ENCODE peak calls at places on chromosome 4, in nine cellular contexts. N is pancreas; D is osteoblast; A is endodermal cell; M is astrocyte; L is lower lobe of right lung; Z is PC-9; B is NCI-H2171; K is activated CD4-positive, CD25-positive, alpha-beta regulatory T cell. S is an unnamed sample.

GRCh38 chr4:6027392-6027791 is 9.2 kb upstream of the C4orf50 start:
- DNase-seq in N (no peak), D (no peak), A (no peak), M (no peak), L (no peak), Z (no peak), B (no peak), K (no peak), S (no peak)

GRCh38 chr4:15344041-15344440 is 83.8 kb upstream of the C1QTNF7 start:
- DNase-seq in N (no peak), D (no peak), A (no peak), M (peak; percentile 71), L (no peak), Z (no peak), B (no peak), K (no peak), S (no peak)

GRCh38 chr4:3304831-3305609 is 12.2 kb downstream of the RGS12 start:
- DNase-seq in N (no peak), D (peak; percentile 92), A (peak; percentile 34), M (peak; percentile 49), L (peak; percentile 37), Z (no peak), B (no peak), K (no peak), S (no peak)

GRCh38 chr4:38308728-38309315 is 348.6 kb downstream of the PTTG2 start:
- DNase-seq in N (no peak), D (peak; percentile 53), A (no peak), M (peak; percentile 72), L (no peak), Z (peak; percentile 77), B (no peak), K (no peak), S (peak; percentile 70)

GRCh38 chr4:2930821-2931764 is 32.1 kb downstream of the NOP14 start:
- DNase-seq in N (peak; percentile 89), D (peak; percentile 87), A (peak; percentile 69), M (no peak), L (peak; percentile 88), Z (no peak), B (no peak), K (no peak), S (no peak)

GRCh38 chr4:12500409-12500808 is 983.7 kb downstream of the RAB28 start:
- DNase-seq in N (no peak), D (no peak), A (no peak), M (no peak), L (no peak), Z (no peak), B (no peak), K (no peak), S (no peak)

GRCh38 chr4:7487464-7487863 is 52.7 kb upstream of the PSAPL1 start:
- DNase-seq in N (no peak), D (no peak), A (no peak), M (no peak), L (no peak), Z (no peak), B (no peak), K (no peak), S (no peak)

GRCh38 chr4:85760521-85760920 is 285.6 kb downstream of the ARHGAP24 start:
- DNase-seq in N (no peak), D (no peak), A (no peak), M (no peak), L (no peak), Z (no peak), B (no peak), K (no peak), S (no peak)

GRCh38 chr4:3479358-3480101 is 16.4 kb downstream of the DOK7 start:
- DNase-seq in N (peak; percentile 36), D (no peak), A (no peak), M (no peak), L (no peak), Z (no peak), B (no peak), K (no peak), S (no peak)

GRCh38 chr4:83866821-83867220 is 330.9 kb downstream of the GPAT3 start:
- DNase-seq in N (no peak), D (no peak), A (no peak), M (peak; percentile 54), L (no peak), Z (no peak), B (no peak), K (no peak), S (no peak)

GRCh38 chr4:107392951-107393350 is 327.1 kb downstream of the PAPSS1 start:
- DNase-seq in N (no peak), D (no peak), A (no peak), M (no peak), L (no peak), Z (no peak), B (no peak), K (no peak), S (no peak)

GRCh38 chr4:138401330-138401729 is 159.2 kb upstream of the SLC7A11 start:
- DNase-seq in N (peak; percentile 70), D (peak; percentile 31), A (no peak), M (no peak), L (no peak), Z (no peak), B (no peak), K (no peak), S (no peak)

GRCh38 chr4:139523076-139523475 is 32.9 kb downstream of the SETD7 start:
- DNase-seq in N (no peak), D (no peak), A (no peak), M (peak; percentile 10), L (no peak), Z (no peak), B (no peak), K (no peak), S (no peak)

GRCh38 chr4:139851133-139851532 is 185.5 kb downstream of the MGST2 start:
- DNase-seq in N (no peak), D (no peak), A (no peak), M (no peak), L (no peak), Z (no peak), B (no peak), K (no peak), S (no peak)

GRCh38 chr4:51885371-51885770 is 42.4 kb downstream of the DCUN1D4 start:
- DNase-seq in N (no peak), D (peak; percentile 46), A (peak; percentile 73), M (peak; percentile 20), L (no peak), Z (no peak), B (no peak), K (no peak), S (peak; percentile 16)

GRCh38 chr4:43457866-43458265 is 565.4 kb downstream of the GRXCR1 start:
- DNase-seq in N (no peak), D (no peak), A (no peak), M (peak; percentile 65), L (no peak), Z (no peak), B (no peak), K (no peak), S (no peak)

GRCh38 chr4:107115185-107115847 is 79.2 kb upstream of the DKK2 start:
- DNase-seq in N (no peak), D (no peak), A (no peak), M (peak; percentile 61), L (no peak), Z (no peak), B (no peak), K (no peak), S (no peak)

GRCh38 chr4:69713593-69713992 is 46.8 kb downstream of the SULT1B1 start:
- DNase-seq in N (no peak), D (no peak), A (no peak), M (no peak), L (no peak), Z (no peak), B (no peak), K (no peak), S (no peak)

GRCh38 chr4:95360911-95361695 is 187.7 kb downstream of the UNC5C start:
- DNase-seq in N (no peak), D (no peak), A (no peak), M (no peak), L (no peak), Z (no peak), B (no peak), K (no peak), S (no peak)

GRCh38 chr4:150852237-150852636 is 162.8 kb downstream of the LRBA start:
- DNase-seq in N (no peak), D (no peak), A (no peak), M (no peak), L (no peak), Z (no peak), B (no peak), K (no peak), S (no peak)

GRCh38 chr4:1569461-1570151 is 114.5 kb downstream of the FAM53A start:
- DNase-seq in N (peak; percentile 12), D (peak; percentile 82), A (peak; percentile 55), M (no peak), L (no peak), Z (no peak), B (no peak), K (no peak), S (no peak)

GRCh38 chr4:186688150-186688943 is 35.3 kb downstream of the FAT1 start:
- DNase-seq in N (no peak), D (no peak), A (peak; percentile 84), M (no peak), L (no peak), Z (no peak), B (no peak), K (no peak), S (no peak)

GRCh38 chr4:126727461-126727860 is 905.3 kb upstream of the INTU start:
- DNase-seq in N (no peak), D (peak; percentile 82), A (no peak), M (peak; percentile 60), L (no peak), Z (no peak), B (no peak), K (no peak), S (peak; percentile 33)

GRCh38 chr4:104494822-104495559 is at the start of gene CXXC4:
- DNase-seq in N (peak; percentile 74), D (peak; percentile 72), A (peak; percentile 92), M (peak; percentile 74), L (peak; percentile 69), Z (no peak), B (peak; percentile 8), K (no peak), S (no peak)

GRCh38 chr4:101039367-101039766 is 308.0 kb downstream of the PPP3CA start:
- DNase-seq in N (no peak), D (no peak), A (no peak), M (no peak), L (no peak), Z (no peak), B (no peak), K (no peak), S (no peak)

GRCh38 chr4:118783887-118784286 is 52.0 kb downstream of the SEC24D start:
- DNase-seq in N (no peak), D (peak; percentile 78), A (no peak), M (peak; percentile 64), L (no peak), Z (no peak), B (no peak), K (no peak), S (no peak)

GRCh38 chr4:69470561-69470960 is 25.1 kb downstream of the UGT2B4 start:
- DNase-seq in N (no peak), D (no peak), A (no peak), M (no peak), L (no peak), Z (no peak), B (no peak), K (no peak), S (no peak)

GRCh38 chr4:162838671-162839070 is 328.0 kb downstream of the NAF1 start:
- DNase-seq in N (no peak), D (no peak), A (no peak), M (no peak), L (no peak), Z (no peak), B (no peak), K (no peak), S (no peak)

GRCh38 chr4:75630174-75630931 is at the start of gene CDKL2:
- DNase-seq in N (peak; percentile 93), D (peak; percentile 91), A (peak; percentile 97), M (peak; percentile 36), L (peak; percentile 95), Z (no peak), B (peak; percentile 76), K (peak; percentile 83), S (peak; percentile 68)

GRCh38 chr4:109079731-109080130 is 222.7 kb downstream of the COL25A1 start:
- DNase-seq in N (no peak), D (no peak), A (no peak), M (peak; percentile 78), L (no peak), Z (no peak), B (no peak), K (no peak), S (peak; percentile 33)

GRCh38 chr4:43379001-43379400 is 486.5 kb downstream of the GRXCR1 start:
- DNase-seq in N (no peak), D (no peak), A (no peak), M (no peak), L (no peak), Z (no peak), B (no peak), K (no peak), S (no peak)